ENCODE peak calls at places on chromosomes 16 and 17, in nine cellular contexts. One of them, this sample, is unnamed.
A peak's percentile ranks its signal among the peaks of the same experiment; 100 is the strongest.

GRCh38 chr16:73019456-73020362 is 28.2 kb downstream of the ZFHX3 start:
- DNase-seq in H1: no peak
- DNase-seq in AG09309: no peak
- DNase-seq in cardiac muscle cell: peak; percentile 44
- DNase-seq in fibroblast of mammary gland: peak; percentile 91
- DNase-seq in A549: peak; percentile 89
- DNase-seq in endothelial cell of umbilical vein: peak; percentile 53
- DNase-seq in cardiac fibroblast: peak; percentile 91
- DNase-seq in AG04450: peak; percentile 49
- DNase-seq in this sample: peak; percentile 24

GRCh38 chr16:15538484-15538883 is 104.1 kb downstream of the BMERB1 start:
- DNase-seq in H1: no peak
- DNase-seq in AG09309: no peak
- DNase-seq in cardiac muscle cell: no peak
- DNase-seq in fibroblast of mammary gland: no peak
- DNase-seq in A549: no peak
- DNase-seq in endothelial cell of umbilical vein: no peak
- DNase-seq in cardiac fibroblast: no peak
- DNase-seq in AG04450: no peak
- DNase-seq in this sample: no peak

GRCh38 chr17:9237661-9238301 is 216.5 kb downstream of the NTN1 start:
- DNase-seq in H1: no peak
- DNase-seq in AG09309: no peak
- DNase-seq in cardiac muscle cell: no peak
- DNase-seq in fibroblast of mammary gland: no peak
- DNase-seq in A549: no peak
- DNase-seq in endothelial cell of umbilical vein: no peak
- DNase-seq in cardiac fibroblast: no peak
- DNase-seq in AG04450: no peak
- DNase-seq in this sample: no peak

GRCh38 chr17:3482851-3483250 is 7.1 kb downstream of the ASPA start:
- DNase-seq in H1: no peak
- DNase-seq in AG09309: no peak
- DNase-seq in cardiac muscle cell: peak; percentile 20
- DNase-seq in fibroblast of mammary gland: no peak
- DNase-seq in A549: no peak
- DNase-seq in endothelial cell of umbilical vein: no peak
- DNase-seq in cardiac fibroblast: no peak
- DNase-seq in AG04450: no peak
- DNase-seq in this sample: no peak

GRCh38 chr17:29732613-29733012 is 109.9 kb upstream of the CORO6 start:
- DNase-seq in H1: no peak
- DNase-seq in AG09309: no peak
- DNase-seq in cardiac muscle cell: peak; percentile 47
- DNase-seq in fibroblast of mammary gland: no peak
- DNase-seq in A549: peak; percentile 49
- DNase-seq in endothelial cell of umbilical vein: no peak
- DNase-seq in cardiac fibroblast: peak; percentile 70
- DNase-seq in AG04450: no peak
- DNase-seq in this sample: no peak

GRCh38 chr17:73545109-73545508 is 99.1 kb downstream of the SDK2 start:
- DNase-seq in H1: no peak
- DNase-seq in AG09309: no peak
- DNase-seq in cardiac muscle cell: no peak
- DNase-seq in fibroblast of mammary gland: no peak
- DNase-seq in A549: no peak
- DNase-seq in endothelial cell of umbilical vein: no peak
- DNase-seq in cardiac fibroblast: no peak
- DNase-seq in AG04450: no peak
- DNase-seq in this sample: no peak

GRCh38 chr16:14249291-14250032 is 178.3 kb downstream of the MRTFB start:
- DNase-seq in H1: peak; percentile 71
- DNase-seq in AG09309: no peak
- DNase-seq in cardiac muscle cell: peak; percentile 47
- DNase-seq in fibroblast of mammary gland: peak; percentile 51
- DNase-seq in A549: peak; percentile 46
- DNase-seq in endothelial cell of umbilical vein: peak; percentile 62
- DNase-seq in cardiac fibroblast: peak; percentile 64
- DNase-seq in AG04450: no peak
- DNase-seq in this sample: peak; percentile 15

GRCh38 chr17:63564562-63564961 is 14.3 kb downstream of the DCAF7 start:
- DNase-seq in H1: no peak
- DNase-seq in AG09309: no peak
- DNase-seq in cardiac muscle cell: no peak
- DNase-seq in fibroblast of mammary gland: no peak
- DNase-seq in A549: no peak
- DNase-seq in endothelial cell of umbilical vein: no peak
- DNase-seq in cardiac fibroblast: no peak
- DNase-seq in AG04450: no peak
- DNase-seq in this sample: no peak

GRCh38 chr16:14002416-14002815 is 68.7 kb upstream of the MRTFB start:
- DNase-seq in H1: no peak
- DNase-seq in AG09309: no peak
- DNase-seq in cardiac muscle cell: no peak
- DNase-seq in fibroblast of mammary gland: peak; percentile 43
- DNase-seq in A549: no peak
- DNase-seq in endothelial cell of umbilical vein: no peak
- DNase-seq in cardiac fibroblast: no peak
- DNase-seq in AG04450: no peak
- DNase-seq in this sample: no peak

DNA sequence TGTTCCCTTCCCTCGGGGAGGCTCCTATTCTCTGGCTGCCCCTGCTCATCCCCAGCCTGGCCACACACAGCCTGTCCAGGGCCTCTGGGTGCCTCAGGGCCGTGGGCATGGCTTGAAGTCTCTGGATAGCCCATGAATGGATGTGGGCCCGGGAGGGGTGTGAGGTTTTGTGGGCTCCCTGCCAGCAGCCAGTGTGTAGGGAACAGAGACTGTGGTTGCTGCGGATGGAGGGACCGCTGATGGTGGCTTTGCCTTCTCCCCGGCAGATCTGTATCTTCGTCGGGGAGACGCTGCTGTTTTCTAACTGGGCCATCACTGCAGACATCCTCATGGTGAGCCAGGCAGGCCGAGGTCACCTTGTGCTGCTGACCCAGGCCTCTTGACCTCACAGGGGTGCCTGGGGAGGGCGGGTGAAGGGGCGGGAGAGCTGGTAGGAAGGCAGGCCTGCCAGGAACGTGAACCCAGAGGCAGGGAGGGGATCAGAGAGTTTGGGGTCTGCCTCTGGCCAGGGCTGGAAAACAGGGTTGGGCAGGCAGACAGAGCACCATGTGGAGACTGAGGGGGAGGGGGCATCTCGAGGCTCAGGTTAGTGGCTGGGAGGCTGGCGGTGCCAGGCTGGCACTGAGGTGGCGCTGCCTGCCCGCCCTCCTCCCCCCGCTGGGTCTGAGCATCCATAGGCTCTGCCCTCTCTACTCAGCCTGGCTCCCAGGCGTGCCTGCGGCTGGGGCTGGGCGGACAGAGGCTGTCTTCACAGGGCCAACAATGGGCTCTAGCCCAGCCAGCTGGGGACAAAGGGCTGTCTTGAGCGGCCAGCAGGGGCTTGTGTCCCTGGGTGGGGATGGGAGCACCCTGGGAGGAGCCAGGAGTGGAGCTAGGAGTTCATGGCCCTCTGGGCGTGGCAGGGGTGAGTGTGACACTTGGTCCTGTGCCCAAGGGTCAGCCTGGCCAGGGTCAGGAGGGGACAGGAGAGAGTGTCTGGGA is 21.4 kb downstream of the MYBBP1A start:
- DNase-seq in H1: no peak
- DNase-seq in AG09309: no peak
- DNase-seq in cardiac muscle cell: no peak
- DNase-seq in fibroblast of mammary gland: no peak
- DNase-seq in A549: peak; percentile 53
- DNase-seq in endothelial cell of umbilical vein: peak; percentile 40
- DNase-seq in cardiac fibroblast: no peak
- DNase-seq in AG04450: no peak
- DNase-seq in this sample: no peak
- TF ChIP-seq CTCF in H1: no peak
- TF ChIP-seq CTCF in AG09309: no peak
- TF ChIP-seq CTCF in cardiac muscle cell: no peak
- TF ChIP-seq CTCF in fibroblast of mammary gland: no peak
- TF ChIP-seq CTCF in A549: no peak
- TF ChIP-seq CTCF in endothelial cell of umbilical vein: no peak
- TF ChIP-seq CTCF in cardiac fibroblast: no peak
- TF ChIP-seq CTCF in AG04450: no peak
- TF ChIP-seq CTCF in this sample: no peak

GRCh38 chr16:85689950-85690320 is 1.2 kb upstream of the GINS2 start:
- DNase-seq in H1: no peak
- DNase-seq in AG09309: no peak
- DNase-seq in cardiac muscle cell: no peak
- DNase-seq in fibroblast of mammary gland: no peak
- DNase-seq in A549: no peak
- DNase-seq in endothelial cell of umbilical vein: no peak
- DNase-seq in cardiac fibroblast: no peak
- DNase-seq in AG04450: no peak
- DNase-seq in this sample: no peak

GRCh38 chr16:85689285-85689949 is 663 bp upstream of the GINS2 start:
- DNase-seq in H1: no peak
- DNase-seq in AG09309: no peak
- DNase-seq in cardiac muscle cell: no peak
- DNase-seq in fibroblast of mammary gland: no peak
- DNase-seq in A549: no peak
- DNase-seq in endothelial cell of umbilical vein: no peak
- DNase-seq in cardiac fibroblast: no peak
- DNase-seq in AG04450: no peak
- DNase-seq in this sample: no peak

GRCh38 chr16:85688586-85689284 is at the start of gene GINS2:
- DNase-seq in H1: peak; percentile 86
- DNase-seq in AG09309: peak; percentile 50
- DNase-seq in cardiac muscle cell: peak; percentile 95
- DNase-seq in fibroblast of mammary gland: peak; percentile 76
- DNase-seq in A549: peak; percentile 91
- DNase-seq in endothelial cell of umbilical vein: peak; percentile 87
- DNase-seq in cardiac fibroblast: peak; percentile 84
- DNase-seq in AG04450: peak; percentile 59
- DNase-seq in this sample: peak; percentile 29

GRCh38 chr16:85686912-85687591 is 1.7 kb downstream of the GINS2 start:
- DNase-seq in H1: no peak
- DNase-seq in AG09309: no peak
- DNase-seq in cardiac muscle cell: no peak
- DNase-seq in fibroblast of mammary gland: no peak
- DNase-seq in A549: no peak
- DNase-seq in endothelial cell of umbilical vein: no peak
- DNase-seq in cardiac fibroblast: no peak
- DNase-seq in AG04450: no peak
- DNase-seq in this sample: no peak

GRCh38 chr16:85687651-85688471 is 893 bp downstream of the GINS2 start:
- DNase-seq in H1: no peak
- DNase-seq in AG09309: no peak
- DNase-seq in cardiac muscle cell: no peak
- DNase-seq in fibroblast of mammary gland: no peak
- DNase-seq in A549: no peak
- DNase-seq in endothelial cell of umbilical vein: no peak
- DNase-seq in cardiac fibroblast: no peak
- DNase-seq in AG04450: no peak
- DNase-seq in this sample: no peak
- H3K4me3 ChIP-seq in H1: peak overlapping the region; percentile 89
- H3K4me3 ChIP-seq in AG09309: peak overlapping the region; percentile 59
- H3K4me3 ChIP-seq in cardiac muscle cell: peak overlapping the region; percentile 38
- H3K4me3 ChIP-seq in fibroblast of mammary gland: peak overlapping the region; percentile 60
- H3K4me3 ChIP-seq in A549: peak overlapping the region; percentile 81
- H3K4me3 ChIP-seq in endothelial cell of umbilical vein: peak overlapping the region; percentile 30
- H3K4me3 ChIP-seq in cardiac fibroblast: peak overlapping the region; percentile 75
- H3K4me3 ChIP-seq in AG04450: peak overlapping the region; percentile 79
- H3K4me3 ChIP-seq in this sample: peak overlapping the region; percentile 63

DNA sequence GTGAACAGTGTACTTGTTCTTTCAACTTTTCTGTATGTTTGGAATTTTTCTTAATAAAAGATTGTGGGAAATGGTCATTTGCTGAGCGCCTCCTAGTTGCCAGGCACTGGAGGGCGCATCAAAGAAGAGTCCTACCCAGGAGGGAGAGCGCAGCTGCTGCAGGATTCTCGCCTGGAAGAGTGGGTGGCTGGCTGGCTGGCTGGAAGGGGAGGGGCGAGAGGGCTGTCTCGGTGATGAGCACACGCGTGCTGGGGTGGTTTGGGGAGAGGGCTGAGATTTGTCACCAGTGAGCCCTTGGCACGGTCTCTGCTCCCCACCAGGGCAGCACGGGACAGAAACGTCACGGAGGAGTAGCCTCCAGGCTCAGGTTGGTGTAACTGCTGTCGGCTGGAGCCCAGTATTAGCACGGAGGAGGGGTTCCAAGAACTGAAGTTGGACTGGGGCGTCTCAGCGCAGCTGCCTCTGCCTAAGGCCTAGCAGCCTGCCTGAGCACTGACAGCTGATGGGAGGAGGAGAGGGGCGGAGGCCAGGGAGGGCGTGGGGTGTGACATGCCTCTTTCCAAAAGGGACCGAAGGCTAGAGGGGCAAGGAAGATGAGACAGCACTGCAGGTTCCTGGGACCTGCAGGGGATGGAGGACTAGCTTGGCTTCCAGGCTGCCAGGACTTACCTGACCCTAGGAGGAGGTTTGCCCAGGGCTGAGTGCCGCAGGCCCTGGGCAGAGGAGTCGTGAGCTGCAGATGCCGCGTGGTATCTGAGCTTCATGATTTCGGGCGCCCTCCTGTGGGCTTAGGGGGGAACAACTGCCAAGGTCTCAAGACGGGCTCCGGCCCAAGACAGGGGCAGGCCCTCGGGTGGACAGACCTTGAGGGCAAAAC is 5.7 kb downstream of the LDHD start:
- DNase-seq in H1: peak; percentile 91
- DNase-seq in AG09309: peak; percentile 52
- DNase-seq in cardiac muscle cell: peak; percentile 95
- DNase-seq in fibroblast of mammary gland: peak; percentile 89
- DNase-seq in A549: peak; percentile 90
- DNase-seq in endothelial cell of umbilical vein: peak; percentile 85
- DNase-seq in cardiac fibroblast: peak; percentile 94
- DNase-seq in AG04450: peak; percentile 72
- DNase-seq in this sample: peak; percentile 70
- TF ChIP-seq CTCF in H1: peak; percentile 92
- TF ChIP-seq CTCF in AG09309: peak; percentile 91
- TF ChIP-seq CTCF in cardiac muscle cell: peak; percentile 91
- TF ChIP-seq CTCF in fibroblast of mammary gland: peak; percentile 90
- TF ChIP-seq CTCF in A549: peak; percentile 84
- TF ChIP-seq CTCF in endothelial cell of umbilical vein: peak; percentile 87
- TF ChIP-seq CTCF in cardiac fibroblast: peak; percentile 93
- TF ChIP-seq CTCF in AG04450: peak; percentile 90
- TF ChIP-seq CTCF in this sample: peak; percentile 90

DNA sequence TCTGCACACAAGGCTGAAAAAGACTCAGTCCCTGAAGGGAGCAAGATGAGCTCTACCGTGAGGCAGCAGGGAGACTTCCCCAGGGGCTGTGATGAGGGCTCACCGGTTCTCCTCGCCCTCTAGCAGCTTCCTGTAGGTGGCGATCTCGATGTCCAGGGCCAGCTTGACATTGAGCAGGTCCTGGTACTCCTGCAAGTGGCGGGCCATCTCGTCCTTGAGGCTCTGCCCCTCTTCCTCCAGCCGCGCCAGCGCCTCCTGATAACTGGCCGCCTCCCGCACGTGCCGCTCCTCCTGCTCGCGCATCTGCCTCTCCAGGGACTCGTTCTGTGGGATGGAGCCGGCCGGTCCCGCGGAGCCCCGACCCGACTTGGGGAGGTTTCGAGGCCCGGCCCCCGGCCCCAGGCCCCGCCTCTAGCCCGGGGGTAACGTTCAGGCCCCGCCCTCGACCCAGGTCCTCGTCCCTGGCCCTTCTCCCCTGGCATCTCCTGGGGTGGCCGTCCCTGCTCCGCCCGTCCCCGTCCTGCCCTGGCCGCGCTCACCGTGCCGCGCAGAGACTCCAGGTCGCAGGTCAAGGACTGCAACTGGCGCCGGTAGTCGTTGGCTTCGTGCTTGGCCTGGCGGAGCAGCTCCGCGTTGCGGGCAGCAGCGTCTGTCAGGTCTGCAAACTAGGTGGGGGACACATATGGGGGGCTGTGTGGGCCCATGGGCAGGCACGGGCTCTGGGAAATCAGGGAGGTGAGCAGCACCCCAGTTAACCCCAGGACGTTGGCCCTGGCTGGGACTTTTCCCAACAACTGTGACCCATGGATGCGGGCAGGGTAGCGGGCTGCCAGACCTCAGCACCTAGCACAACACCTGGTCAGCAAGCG is 3.9 kb downstream of the GFAP start:
- DNase-seq in H1: peak; percentile 87
- DNase-seq in AG09309: no peak
- DNase-seq in cardiac muscle cell: peak; percentile 89
- DNase-seq in fibroblast of mammary gland: peak; percentile 49
- DNase-seq in A549: peak; percentile 87
- DNase-seq in endothelial cell of umbilical vein: peak; percentile 36
- DNase-seq in cardiac fibroblast: peak; percentile 53
- DNase-seq in AG04450: no peak
- DNase-seq in this sample: no peak
- H3K4me3 ChIP-seq in H1: peak overlapping the region; percentile 21
- H3K4me3 ChIP-seq in AG09309: no peak overlapping the region
- H3K4me3 ChIP-seq in cardiac muscle cell: peak overlapping the region; percentile 17
- H3K4me3 ChIP-seq in fibroblast of mammary gland: peak overlapping the region; percentile 1
- H3K4me3 ChIP-seq in A549: no peak overlapping the region
- H3K4me3 ChIP-seq in endothelial cell of umbilical vein: no peak overlapping the region
- H3K4me3 ChIP-seq in cardiac fibroblast: no peak overlapping the region
- H3K4me3 ChIP-seq in AG04450: no peak overlapping the region
- H3K4me3 ChIP-seq in this sample: no peak overlapping the region